ENCODE peak calls at places on chromosome 11, in eight cellular contexts. I is BJ; P is iris pigment epithelial cell; J is HT1080; C is H7; K is stimulated activated CD4-positive, alpha-beta T cell treated with anti-CD3 and anti-CD28 coated beads, Interleukin-4, amount 100 ng/mL, for 24 hours; Q is cardiac muscle cell; H is ELF-1. N is an unnamed sample.

GRCh38 chr11:62217191-62217748 is 8.8 kb downstream of the SCGB2A1 start:
- DNase-seq in I (no peak), P (peak; percentile 21), J (no peak), C (peak; percentile 32), K (no peak), Q (peak; percentile 10), H (peak; percentile 43), N (no peak)

GRCh38 chr11:95291946-95292345 is 60.9 kb upstream of the SESN3 start:
- DNase-seq in I (no peak), P (no peak), J (no peak), C (no peak), K (no peak), Q (no peak), H (no peak), N (no peak)

GRCh38 chr11:83835423-83835822 is 549.3 kb upstream of the CCDC90B start:
- DNase-seq in I (no peak), P (peak; percentile 11), J (no peak), C (no peak), K (no peak), Q (no peak), H (no peak), N (no peak)

GRCh38 chr11:3159296-3160190 is 5.6 kb downstream of the OSBPL5 start:
- DNase-seq in I (no peak), P (peak; percentile 27), J (no peak), C (peak; percentile 76), K (no peak), Q (peak; percentile 60), H (no peak), N (no peak)

GRCh38 chr11:11010624-11011127 is 152.8 kb upstream of the ZBED5 start:
- DNase-seq in I (no peak), P (peak; percentile 17), J (peak; percentile 60), C (peak; percentile 39), K (no peak), Q (peak; percentile 51), H (peak; percentile 83), N (no peak)

GRCh38 chr11:102615077-102615893 is 9.8 kb downstream of the MMP20 start:
- DNase-seq in I (no peak), P (no peak), J (peak; percentile 68), C (no peak), K (no peak), Q (no peak), H (peak; percentile 47), N (no peak)

GRCh38 chr11:130847517-130847916 is 68.8 kb downstream of the SNX19 start:
- DNase-seq in I (no peak), P (peak; percentile 93), J (peak; percentile 87), C (no peak), K (no peak), Q (no peak), H (no peak), N (no peak)

GRCh38 chr11:1470681-1471611 is 15.6 kb downstream of the MOB2 start:
- DNase-seq in I (no peak), P (no peak), J (no peak), C (no peak), K (no peak), Q (no peak), H (no peak), N (no peak)

GRCh38 chr11:74581954-74582547 is 10.3 kb upstream of the POLD3 start:
- DNase-seq in I (no peak), P (no peak), J (no peak), C (no peak), K (no peak), Q (no peak), H (no peak), N (no peak)

N was measured in H1.